ENCODE peak calls at places on chromosome X, in six cellular contexts. V is effector memory CD4-positive, alpha-beta T cell; S is Peyer's patch; L is CD4-positive, alpha-beta memory T cell; P is adipocyte; Y is tibial artery. F is an unnamed sample. For H3K4me1, H3K27me3 and H3K36me3, the result is how much of the 10 kb centered on the place peaks cover.

GRCh38 chrX:48976086-48976485 is 4.4 kb upstream of the KCND1 start:
- DNase-seq in V (no peak), S (no peak), L (no peak), P (no peak), Y (no peak), F (no peak)

GRCh38 chrX:17459008-17459407 is 84.0 kb downstream of the NHS start:
- DNase-seq in V (no peak), S (no peak), L (no peak), P (peak), Y (peak), F (no peak)

GRCh38 chrX:40603446-40603845 is 19.8 kb upstream of the MPC1L start:
- DNase-seq in V (no peak), S (no peak), L (no peak), P (no peak), Y (no peak), F (no peak)

GRCh38 chrX:134949271-134949670 is 41.5 kb upstream of the SMIM10 start:
- DNase-seq in V (no peak), S (no peak), L (no peak), P (no peak), Y (no peak), F (no peak)

GRCh38 chrX:85503258-85504158 is 124.0 kb upstream of the POF1B start:
- DNase-seq in V (no peak), S (no peak), L (no peak), P (no peak), Y (no peak), F (no peak)

GRCh38 chrX:118883994-118884393 is 60.4 kb downstream of the ZCCHC12 start:
- DNase-seq in V (no peak), S (no peak), L (no peak), P (no peak), Y (no peak), F (no peak)

GRCh38 chrX:776061-776460 is 145.5 kb downstream of the SHOX start:
- DNase-seq in V (no peak), S (no peak), L (no peak), P (no peak), Y (peak), F (no peak)

GRCh38 chrX:49192722-49193328 is 6.7 kb upstream of the PRICKLE3 start:
- DNase-seq in V (no peak), S (no peak), L (no peak), P (peak), Y (no peak), F (no peak)

GRCh38 chrX:57134702-57135101 is 2.5 kb downstream of the SPIN2A start:
- DNase-seq in V (no peak), S (no peak), L (no peak), P (no peak), Y (no peak), F (no peak)

GRCh38 chrX:119647552-119648420 is 41.6 kb upstream of the NKRF start:
- DNase-seq in V (peak), S (no peak), L (peak), P (no peak), Y (no peak), F (no peak)

GRCh38 chrX:37812110-37812509 is 32.3 kb downstream of the CYBB start:
- DNase-seq in V (no peak), S (no peak), L (no peak), P (no peak), Y (no peak), F (no peak)
- H3K4me1 ChIP-seq in V (under half), S (under half), L (under half), P (under half), Y (under half), F (under half)

DNA sequence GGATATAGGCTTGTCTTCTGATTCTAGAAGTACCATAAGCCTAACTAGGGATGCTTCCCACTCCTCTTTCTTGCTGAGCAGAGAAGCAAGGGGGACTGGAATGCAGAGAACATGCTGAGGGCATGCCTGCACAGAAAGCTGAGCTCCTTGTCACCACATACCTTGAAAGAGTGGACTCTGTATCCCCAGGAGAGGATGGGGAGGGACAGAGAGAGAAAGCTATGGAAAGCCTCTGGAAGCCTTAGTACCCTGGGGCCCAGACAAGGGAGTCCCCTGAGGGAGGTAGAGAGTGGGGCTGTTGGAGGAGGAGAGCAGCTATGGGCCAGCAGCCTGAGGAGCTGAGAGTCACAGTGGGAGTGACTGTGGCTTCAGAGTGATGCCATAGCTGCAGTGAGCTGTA is 77.8 kb downstream of the RTL9 start:
- DNase-seq in V (no peak), S (no peak), L (no peak), P (no peak), Y (no peak), F (no peak)
- H3K27me3 ChIP-seq in V (under half), S (under half), L (under half), P (under half), Y (under half), F (under half)

GRCh38 chrX:45750639-45751038 is 550.0 kb upstream of the DIPK2B start:
- DNase-seq in V (no peak), S (no peak), L (no peak), P (peak), Y (no peak), F (no peak)
- H3K36me3 ChIP-seq in V (under half), S (under half), L (under half), P (under half), Y (under half), F (under half)

GRCh38 chrX:133369065-133369464 is 46.2 kb downstream of the GPC4 start:
- DNase-seq in V (no peak), S (no peak), L (no peak), P (no peak), Y (no peak), F (no peak)
- H3K4me1 ChIP-seq in V (under half), S (under half), L (under half), P (under half), Y (under half), F (under half)

DNA sequence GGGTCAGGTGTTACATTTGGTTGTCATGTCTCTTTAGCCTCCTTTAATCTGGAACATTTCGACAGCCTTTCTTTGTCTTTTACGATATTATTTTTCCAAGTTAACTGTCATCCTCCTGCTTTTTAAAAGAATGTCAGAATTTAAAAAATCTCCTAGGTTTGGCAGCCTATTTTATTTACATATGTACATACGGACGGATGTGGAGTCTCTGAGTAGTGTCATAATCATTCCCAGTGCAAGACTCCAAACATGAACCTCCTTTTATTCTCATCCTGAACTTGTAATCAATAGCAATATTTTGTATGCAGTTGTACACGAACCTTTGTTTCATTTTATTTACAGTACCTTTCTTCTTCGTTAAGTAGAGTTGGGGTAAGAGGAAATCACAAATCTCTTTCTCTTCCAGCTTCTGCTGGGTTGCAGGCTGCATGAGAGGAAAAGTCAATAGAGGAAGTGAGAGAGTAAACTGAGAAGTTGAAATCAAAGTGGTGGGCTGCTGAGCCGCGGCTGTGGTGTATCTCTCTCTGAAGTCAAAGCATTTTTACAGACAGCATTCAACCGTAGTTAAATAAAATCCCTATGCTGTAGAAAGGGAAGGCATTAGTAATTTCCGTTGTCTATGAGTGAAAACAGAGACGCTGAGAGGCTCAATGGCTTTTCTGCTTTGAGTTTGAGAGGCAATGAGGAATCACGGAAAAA is 53.9 kb upstream of the RPS6KA3 start:
- DNase-seq in V (no peak), S (no peak), L (no peak), P (peak), Y (no peak), F (no peak)
- H3K27me3 ChIP-seq in V (under half), S (under half), L (under half), P (under half), Y (under half), F (under half)

DNA sequence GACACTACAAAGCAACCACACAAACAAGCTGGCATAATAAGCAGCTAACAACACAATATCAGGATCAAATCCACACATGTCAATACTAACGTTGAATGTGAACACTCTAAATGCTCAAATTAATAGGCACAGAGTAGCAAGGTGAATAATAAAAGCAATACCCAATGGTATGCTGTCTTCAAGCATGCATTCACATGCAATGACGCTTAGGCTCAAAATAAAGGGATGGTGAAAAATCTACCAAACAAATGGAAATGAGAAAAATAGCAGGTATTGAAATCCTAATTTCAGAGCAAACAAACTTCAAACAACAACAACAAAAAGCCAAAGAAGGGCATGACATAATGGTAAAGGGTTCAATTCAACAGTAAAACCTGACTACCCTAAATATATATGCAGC is 74.0 kb upstream of the FAM47B start:
- DNase-seq in V (no peak), S (no peak), L (no peak), P (no peak), Y (no peak), F (no peak)
- H3K36me3 ChIP-seq in V (under half), S (under half), L (under half), P (under half), Y (under half), F (under half)